ENCODE peak calls at places on chromosome 19, in nine cellular contexts. Z, X, T, J, E, R, S, U and Y are unnamed samples.

GRCh38 chr19:18412610-18413239 is 6.5 kb upstream of the SSBP4 start:
- DNase-seq in Z (no peak), X (no peak), T (no peak), J (no peak), E (no peak), R (no peak), S (no peak), U (no peak), Y (no peak)

GRCh38 chr19:51440846-51441409 is 17.3 kb downstream of the SIGLEC8 start:
- DNase-seq in Z (no peak), X (no peak), T (no peak), J (peak; percentile 9), E (no peak), R (no peak), S (no peak), U (no peak), Y (peak; percentile 51)

GRCh38 chr19:18422530-18423191 is 3.5 kb downstream of the SSBP4 start:
- DNase-seq in Z (no peak), X (no peak), T (no peak), J (no peak), E (no peak), R (no peak), S (no peak), U (no peak), Y (no peak)

GRCh38 chr19:43464089-43464775 is 1.2 kb downstream of the LYPD3 start:
- DNase-seq in Z (peak; percentile 71), X (peak; percentile 84), T (peak; percentile 81), J (no peak), E (no peak), R (no peak), S (no peak), U (peak; percentile 84), Y (peak; percentile 81)

GRCh38 chr19:38394488-38394887 is 6.0 kb downstream of the SPRED3 start:
- DNase-seq in Z (no peak), X (no peak), T (no peak), J (peak; percentile 57), E (no peak), R (no peak), S (no peak), U (no peak), Y (no peak)

GRCh38 chr19:41424335-41425173 is 2.6 kb downstream of the B3GNT8 start:
- DNase-seq in Z (no peak), X (no peak), T (no peak), J (no peak), E (no peak), R (no peak), S (no peak), U (no peak), Y (no peak)

GRCh38 chr19:32287811-32288227 is 57.6 kb upstream of the ZNF507 start:
- DNase-seq in Z (peak; percentile 63), X (peak; percentile 62), T (peak; percentile 84), J (peak; percentile 85), E (peak; percentile 87), R (peak; percentile 29), S (peak; percentile 37), U (peak; percentile 67), Y (no peak)

GRCh38 chr19:45321848-45322247 is 827 bp downstream of the CKM start:
- DNase-seq in Z (no peak), X (peak; percentile 69), T (peak; percentile 86), J (no peak), E (no peak), R (no peak), S (no peak), U (no peak), Y (no peak)

GRCh38 chr19:5694952-5695648 is 5.0 kb downstream of the RPL36 start:
- DNase-seq in Z (no peak), X (no peak), T (no peak), J (no peak), E (no peak), R (no peak), S (no peak), U (no peak), Y (no peak)

GRCh38 chr19:1935484-1936208 is 5.3 kb upstream of the CSNK1G2 start:
- DNase-seq in Z (no peak), X (no peak), T (peak; percentile 80), J (peak; percentile 57), E (peak; percentile 82), R (peak; percentile 24), S (peak; percentile 8), U (no peak), Y (no peak)

GRCh38 chr19:42465827-42466280 is 23.1 kb upstream of the CXCL17 start:
- DNase-seq in Z (no peak), X (no peak), T (no peak), J (no peak), E (no peak), R (no peak), S (no peak), U (no peak), Y (no peak)

GRCh38 chr19:46229442-46229841 is at the start of gene IGFL1:
- DNase-seq in Z (no peak), X (no peak), T (no peak), J (no peak), E (no peak), R (no peak), S (no peak), U (no peak), Y (no peak)

GRCh38 chr19:57241181-57241580 is 749 bp downstream of the ZNF805 start:
- DNase-seq in Z (no peak), X (no peak), T (no peak), J (peak; percentile 66), E (peak; percentile 51), R (peak; percentile 12), S (peak; percentile 24), U (no peak), Y (no peak)

GRCh38 chr19:16203256-16204004 is 5.7 kb downstream of the AP1M1 start:
- DNase-seq in Z (no peak), X (no peak), T (no peak), J (no peak), E (no peak), R (no peak), S (no peak), U (no peak), Y (no peak)

GRCh38 chr19:50494186-50495019 is 16.6 kb downstream of the JOSD2 start:
- DNase-seq in Z (no peak), X (no peak), T (peak; percentile 4), J (no peak), E (no peak), R (no peak), S (no peak), U (no peak), Y (no peak)

GRCh38 chr19:51524661-51525264 is 6.7 kb downstream of the SIGLEC6 start:
- DNase-seq in Z (no peak), X (no peak), T (no peak), J (no peak), E (no peak), R (no peak), S (no peak), U (no peak), Y (no peak)

GRCh38 chr19:32916969-32917611 is 47.5 kb upstream of the SLC7A9 start:
- DNase-seq in Z (no peak), X (no peak), T (no peak), J (peak; percentile 36), E (no peak), R (no peak), S (no peak), U (no peak), Y (no peak)

GRCh38 chr19:45276284-45276687 is 25.2 kb downstream of the MARK4 start:
- DNase-seq in Z (no peak), X (no peak), T (no peak), J (peak; percentile 53), E (peak; percentile 39), R (no peak), S (no peak), U (no peak), Y (no peak)

GRCh38 chr19:54186351-54186750 is 3.0 kb downstream of the MBOAT7 start:
- DNase-seq in Z (no peak), X (no peak), T (peak; percentile 23), J (no peak), E (no peak), R (no peak), S (no peak), U (no peak), Y (no peak)

GRCh38 chr19:50501568-50502475 is 9.2 kb downstream of the JOSD2 start:
- DNase-seq in Z (no peak), X (peak; percentile 82), T (peak; percentile 86), J (no peak), E (no peak), R (no peak), S (no peak), U (no peak), Y (no peak)

GRCh38 chr19:56253737-56254136 is 18.8 kb upstream of the EDDM13 start:
- DNase-seq in Z (no peak), X (no peak), T (no peak), J (peak; percentile 82), E (peak; percentile 76), R (peak; percentile 42), S (peak; percentile 65), U (no peak), Y (no peak)

GRCh38 chr19:40365613-40366401 is 17.3 kb downstream of the PLD3 start:
- DNase-seq in Z (peak; percentile 44), X (peak; percentile 63), T (no peak), J (peak; percentile 85), E (peak; percentile 84), R (no peak), S (peak; percentile 71), U (peak; percentile 47), Y (peak; percentile 40)

DNA sequence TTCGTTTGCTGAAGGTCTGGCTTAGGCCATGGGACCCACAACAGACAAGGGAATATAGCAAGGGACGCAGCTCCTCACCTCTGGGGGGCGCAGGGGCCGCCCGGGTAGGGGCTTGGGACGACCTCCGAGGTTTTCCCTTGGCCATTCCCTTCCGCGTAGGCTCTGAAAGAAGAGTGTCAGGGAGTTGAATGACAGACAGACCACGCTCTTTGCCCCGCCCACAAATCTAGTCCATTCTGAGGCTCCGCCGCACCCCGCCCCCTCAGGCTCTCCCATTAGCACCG is 11.4 kb upstream of the ZNF414 start:
- DNase-seq in Z (no peak), X (no peak), T (no peak), J (no peak), E (no peak), R (no peak), S (no peak), U (no peak), Y (no peak)
- TF ChIP-seq CTCF in Z (peak; percentile 22), X (peak; percentile 48), T (peak; percentile 12), J (peak; percentile 39), E (no peak), R (no peak), S (peak; percentile 34), U (no peak), Y (no peak)

GRCh38 chr19:13104848-13105646 is 2.4 kb upstream of the LYL1 start:
- DNase-seq in Z (no peak), X (peak; percentile 36), T (no peak), J (no peak), E (no peak), R (no peak), S (no peak), U (no peak), Y (no peak)
- TF ChIP-seq CTCF in Z (peak; percentile 17), X (peak; percentile 1), T (no peak), J (no peak), E (no peak), R (no peak), S (no peak), U (no peak), Y (peak; percentile 59)

GRCh38 chr19:9796113-9796773 is 22.6 kb downstream of the FBXL12 start:
- DNase-seq in Z (peak; percentile 71), X (peak; percentile 80), T (peak; percentile 84), J (peak; percentile 95), E (peak; percentile 94), R (peak; percentile 86), S (peak; percentile 94), U (peak; percentile 92), Y (peak; percentile 75)
- TF ChIP-seq CTCF in Z (peak; percentile 81), X (peak; percentile 88), T (peak; percentile 81), J (peak; percentile 91), E (peak; percentile 80), R (peak; percentile 89), S (peak; percentile 84), U (peak; percentile 70), Y (peak; percentile 90)

GRCh38 chr19:8017808-8018207 is 12.4 kb upstream of the ELAVL1 start:
- DNase-seq in Z (no peak), X (no peak), T (no peak), J (no peak), E (no peak), R (no peak), S (no peak), U (peak; percentile 41), Y (peak; percentile 37)
- TF ChIP-seq CTCF in Z (no peak), X (no peak), T (peak; percentile 4), J (peak; percentile 32), E (no peak), R (no peak), S (no peak), U (peak; percentile 31), Y (peak; percentile 42)